ENCODE peak calls at places on chromosomes 5 and 9, in four cellular contexts. N, K, G and W are unnamed samples.

GRCh38 chr5:13606051-13606450 is 338.4 kb downstream of the DNAH5 start:
- DNase-seq in N (no peak), G (peak; percentile 20), K (peak; percentile 31), W (no peak)

GRCh38 chr9:68560131-68560844 is 19.6 kb upstream of the TMEM252 start:
- DNase-seq in G (peak; percentile 49), N (peak; percentile 15), K (peak; percentile 13), W (peak; percentile 11)

GRCh38 chr9:122338536-122338935 is 32.3 kb upstream of the PTGS1 start:
- DNase-seq in K (no peak), G (no peak), N (no peak), W (no peak)

GRCh38 chr9:21252727-21253547 is 13.1 kb upstream of the IFNA14 start:
- DNase-seq in K (peak; percentile 40), G (peak; percentile 47), N (peak; percentile 2), W (peak; percentile 78)

GRCh38 chr9:114852050-114852594 is 46.3 kb upstream of the TNFSF15 start:
- DNase-seq in K (no peak), G (no peak), N (no peak), W (no peak)

GRCh38 chr5:68344447-68345111 is 129.0 kb downstream of the PIK3R1 start:
- DNase-seq in K (no peak), N (no peak), G (peak; percentile 28), W (peak; percentile 42)

GRCh38 chr9:129458663-129459549 is 162.0 kb downstream of the C9orf50 start:
- DNase-seq in G (peak; percentile 99), K (no peak), N (no peak), W (no peak)

GRCh38 chr9:133948138-133948537 is 44.0 kb downstream of the VAV2 start:
- DNase-seq in N (no peak), K (no peak), G (no peak), W (no peak)

GRCh38 chr5:43601454-43602260 is 1.3 kb upstream of the NNT start:
- DNase-seq in K (no peak), G (peak; percentile 76), N (peak; percentile 54), W (peak; percentile 49)

GRCh38 chr9:23855885-23856284 is 29.8 kb upstream of the ELAVL2 start:
- DNase-seq in N (no peak), G (peak; percentile 10), K (no peak), W (no peak)

GRCh38 chr5:172770374-172770674 is 671 bp downstream of the DUSP1 start:
- DNase-seq in N (no peak), K (no peak), G (no peak), W (no peak)

GRCh38 chr5:855771-856530 is 5.2 kb upstream of the ZDHHC11 start:
- DNase-seq in G (no peak), K (no peak), N (no peak), W (no peak)

GRCh38 chr5:124888622-124889521 is 142.4 kb upstream of the ZNF608 start:
- DNase-seq in N (no peak), K (no peak), G (peak; percentile 58), W (no peak)

GRCh38 chr9:16147726-16148125 is 594.9 kb downstream of the CCDC171 start:
- DNase-seq in N (no peak), K (no peak), G (no peak), W (no peak)

GRCh38 chr5:32583582-32584232 is 1.6 kb upstream of the SUB1 start:
- DNase-seq in N (no peak), K (no peak), G (no peak), W (no peak)

GRCh38 chr5:105752801-105753200 is 1917.9 kb downstream of the EFNA5 start:
- DNase-seq in G (peak; percentile 85), K (no peak), N (no peak), W (peak; percentile 9)

GRCh38 chr9:94586316-94586715 is 7.3 kb downstream of the FBP2 start:
- DNase-seq in G (no peak), K (no peak), N (no peak), W (no peak)

GRCh38 chr9:131019387-131020239 is 10.6 kb downstream of the LAMC3 start:
- DNase-seq in N (peak; percentile 19), G (peak; percentile 92), K (no peak), W (peak; percentile 44)

GRCh38 chr5:34516686-34517085 is 139.4 kb upstream of the RAI14 start:
- DNase-seq in N (no peak), G (no peak), K (no peak), W (no peak)

GRCh38 chr9:79583957-79584654 is 12.3 kb downstream of the TLE4 start:
- DNase-seq in K (no peak), N (no peak), G (no peak), W (no peak)

GRCh38 chr5:71563161-71563560 is 24.0 kb upstream of the MCCC2 start:
- DNase-seq in K (no peak), N (no peak), G (no peak), W (no peak)

GRCh38 chr9:127808347-127809001 is 5.8 kb downstream of the FPGS start:
- DNase-seq in K (no peak), G (no peak), N (no peak), W (no peak)

GRCh38 chr9:93265972-93266371 is 82.0 kb downstream of the WNK2 start:
- DNase-seq in N (no peak), K (no peak), G (no peak), W (no peak)

GRCh38 chr5:169767938-169768337 is 130.9 kb downstream of the DOCK2 start:
- DNase-seq in N (no peak), K (no peak), G (peak; percentile 41), W (peak; percentile 14)

GRCh38 chr5:160357861-160358411 is 12.5 kb downstream of the C1QTNF2 start:
- DNase-seq in G (no peak), K (no peak), N (no peak), W (peak; percentile 72)

GRCh38 chr5:141951341-141951781 is 6.6 kb downstream of the PCDH12 start:
- DNase-seq in K (peak; percentile 51), G (peak; percentile 63), N (no peak), W (no peak)

GRCh38 chr9:96139592-96140251 is 162.3 kb downstream of the HSD17B3 start:
- DNase-seq in N (peak; percentile 92), G (peak; percentile 98), K (no peak), W (peak; percentile 31)

GRCh38 chr9:16996901-16997491 is 126.5 kb upstream of the BNC2 start:
- DNase-seq in N (no peak), G (no peak), K (no peak), W (no peak)

GRCh38 chr5:150137168-150137957 is 18.3 kb downstream of the PDGFRB start:
- DNase-seq in N (peak; percentile 85), K (no peak), G (no peak), W (no peak)

GRCh38 chr5:96324708-96325107 is 108.3 kb downstream of the PCSK1 start:
- DNase-seq in K (peak; percentile 10), G (peak; percentile 71), N (peak; percentile 55), W (no peak)